ENCODE peak calls at places on chromosomes 16 and 17, in nine cellular contexts. U is sigmoid colon; Y is thoracic aorta; C is GM23248; B is effector memory CD4-positive, alpha-beta T cell; F is colonic mucosa; P is H1; V is stomach; I is heart right ventricle. J is an unnamed sample.
A peak's percentile ranks its signal among the peaks of the same experiment; 100 is the strongest.

GRCh38 chr16:70602831-70603230 is 43.5 kb upstream of the IL34 start:
- DNase-seq in I (no peak), V (no peak), C (no peak), B (no peak), U (no peak), Y (no peak), P (no peak), F (no peak), J (no peak)

GRCh38 chr16:10987361-10988163 is 43.2 kb downstream of the CLEC16A start:
- DNase-seq in C (no peak), U (no peak), I (no peak), F (no peak), P (no peak), B (no peak), V (no peak), Y (no peak), J (no peak)

GRCh38 chr17:2181206-2181983 is 122.2 kb downstream of the SMG6 start:
- DNase-seq in I (peak; percentile 75), V (no peak), U (peak; percentile 94), B (no peak), Y (peak; percentile 71), F (peak; percentile 53), C (peak; percentile 97), P (no peak), J (no peak)

GRCh38 chr17:16419074-16419928 is 3.9 kb downstream of the TRPV2 start:
- DNase-seq in V (no peak), U (peak; percentile 79), B (peak; percentile 44), Y (no peak), F (no peak), I (no peak), P (no peak), C (peak; percentile 95), J (no peak)

GRCh38 chr17:61303334-61304096 is 96.1 kb upstream of the TBX2 start:
- DNase-seq in V (no peak), I (no peak), Y (no peak), F (no peak), C (peak; percentile 42), U (no peak), B (no peak), P (no peak), J (no peak)

GRCh38 chr17:33776903-33777302 is 478.2 kb upstream of the CCL2 start:
- DNase-seq in U (no peak), I (no peak), P (no peak), F (no peak), B (no peak), V (no peak), Y (no peak), C (no peak), J (no peak)

GRCh38 chr17:35981908-35982330 is 622 bp upstream of the CCL16 start:
- DNase-seq in I (no peak), B (no peak), P (no peak), Y (no peak), C (no peak), F (no peak), U (no peak), V (no peak), J (no peak)

GRCh38 chr16:3745751-3746355 is 28.5 kb upstream of the TRAP1 start:
- DNase-seq in I (no peak), P (no peak), B (no peak), V (no peak), U (peak; percentile 56), Y (no peak), C (peak; percentile 14), F (no peak), J (no peak)

GRCh38 chr16:85902366-85903155 is 3.6 kb downstream of the IRF8 start:
- DNase-seq in F (no peak), B (peak; percentile 17), C (no peak), I (no peak), Y (no peak), P (no peak), U (no peak), V (peak; percentile 39), J (no peak)

GRCh38 chr17:42233148-42233547 is 38.9 kb upstream of the GHDC start:
- DNase-seq in I (no peak), B (no peak), V (no peak), C (peak; percentile 65), U (no peak), F (no peak), P (no peak), Y (no peak), J (no peak)

DNA sequence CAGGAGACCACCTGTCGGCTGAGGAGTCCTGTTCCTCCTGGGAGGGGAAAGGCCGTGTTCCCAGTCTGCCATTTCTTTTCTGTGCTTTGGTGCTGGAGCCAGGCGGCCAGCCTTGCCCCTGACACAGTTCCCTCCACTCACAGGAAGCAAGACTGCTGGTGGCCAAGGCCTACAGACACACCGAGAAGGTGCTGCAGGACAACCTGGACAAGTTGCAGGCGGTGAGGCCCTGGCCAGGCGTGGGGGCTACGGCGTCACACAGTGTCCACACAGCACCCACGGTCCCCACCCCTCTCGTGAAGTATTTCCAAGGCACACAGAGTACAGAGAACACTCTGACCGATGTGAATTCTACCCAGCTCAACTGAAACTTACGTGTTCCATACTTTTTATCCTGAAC is 6.1 kb upstream of the RPL13 start:
- DNase-seq in Y (no peak), C (no peak), P (no peak), I (no peak), U (no peak), B (no peak), F (no peak), V (no peak), J (no peak)
- H3K36me3 ChIP-seq in Y (peaks cover 42% of the 10 kb centered on the region), C (peaks cover 5% of the 10 kb centered on the region), P (peaks cover 35% of the 10 kb centered on the region), I (peaks cover 79% of the 10 kb centered on the region), U (peaks cover 23% of the 10 kb centered on the region), B (peaks cover 28% of the 10 kb centered on the region), F (peaks cover 8% of the 10 kb centered on the region), V (peaks cover 81% of the 10 kb centered on the region), J (peaks cover 24% of the 10 kb centered on the region)

GRCh38 chr17:55817273-55817709 is 66.4 kb downstream of the PCTP start:
- DNase-seq in Y (no peak), V (no peak), F (no peak), P (no peak), I (no peak), B (no peak), C (no peak), U (no peak), J (no peak)

GRCh38 chr17:55814377-55814776 is 63.5 kb downstream of the PCTP start:
- DNase-seq in V (no peak), P (no peak), B (no peak), C (no peak), U (no peak), F (no peak), Y (no peak), I (peak; percentile 47), J (no peak)

GRCh38 chr17:55818451-55819375 is 67.9 kb downstream of the PCTP start:
- DNase-seq in C (no peak), Y (no peak), B (no peak), P (no peak), U (no peak), I (no peak), F (no peak), V (no peak), J (no peak)

GRCh38 chr17:55818026-55818425 is 67.2 kb downstream of the PCTP start:
- DNase-seq in P (no peak), V (no peak), C (no peak), U (no peak), B (no peak), F (no peak), Y (no peak), I (no peak), J (no peak)

DNA sequence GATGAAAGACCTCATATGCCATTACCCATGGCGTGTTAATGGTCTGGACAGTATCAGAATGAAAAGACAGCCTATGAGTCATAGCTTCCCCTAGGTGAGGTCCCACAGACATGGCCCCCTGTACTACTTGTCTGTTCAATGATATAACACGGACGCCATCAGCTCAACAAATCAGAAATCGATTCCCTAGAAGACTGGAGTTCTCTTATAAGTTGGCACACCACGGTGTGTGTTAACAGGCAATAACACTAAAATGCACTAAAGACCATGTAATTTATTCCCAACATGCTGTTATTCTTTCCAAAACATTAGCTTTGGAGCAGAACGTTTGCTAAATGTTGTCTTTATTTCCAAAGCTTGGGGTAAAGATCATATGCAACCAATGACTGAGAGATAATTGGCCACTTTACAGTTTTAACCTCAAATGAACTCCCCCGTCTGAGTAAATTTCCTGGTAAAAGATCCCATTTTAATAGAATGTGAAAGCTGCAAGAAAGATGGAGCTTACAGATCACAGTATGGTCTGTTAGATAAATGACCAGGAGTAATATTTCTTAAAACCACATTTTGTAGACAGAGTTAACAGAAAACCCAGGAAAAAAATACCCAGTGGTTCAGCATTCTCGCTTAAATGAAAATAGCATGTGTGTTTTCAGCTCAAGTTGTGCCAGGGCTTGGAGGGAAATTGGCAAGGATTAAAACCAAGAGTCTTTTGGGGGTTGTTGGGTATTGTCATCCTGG is 65.9 kb downstream of the PCTP start:
- DNase-seq in F (no peak), B (no peak), Y (no peak), I (no peak), P (no peak), V (no peak), U (no peak), C (no peak), J (no peak)
- H3K27me3 ChIP-seq in F (no peaks in the 10 kb centered on the region), B (no peaks in the 10 kb centered on the region), Y (no peaks in the 10 kb centered on the region), I (no peaks in the 10 kb centered on the region), P (no peaks in the 10 kb centered on the region), V (no peaks in the 10 kb centered on the region), U (no peaks in the 10 kb centered on the region), C (no peaks in the 10 kb centered on the region), J (no peaks in the 10 kb centered on the region)

GRCh38 chr16:57110937-57111336 is 18.6 kb downstream of the CPNE2 start:
- DNase-seq in V (no peak), B (no peak), F (no peak), U (no peak), C (no peak), P (no peak), Y (no peak), I (no peak), J (no peak)

GRCh38 chr16:57107324-57107922 is 15.0 kb downstream of the CPNE2 start:
- DNase-seq in V (no peak), F (no peak), Y (no peak), I (no peak), B (no peak), U (no peak), C (no peak), P (no peak), J (no peak)

GRCh38 chr16:57111420-57111819 is 19.0 kb downstream of the CPNE2 start:
- DNase-seq in U (no peak), Y (no peak), C (no peak), P (no peak), B (no peak), I (no peak), F (no peak), V (no peak), J (no peak)

GRCh38 chr16:57108432-57108831 is 16.0 kb downstream of the CPNE2 start:
- DNase-seq in I (no peak), P (no peak), B (no peak), F (no peak), C (no peak), Y (no peak), U (no peak), V (no peak), J (no peak)

GRCh38 chr16:57109500-57110105 is 17.2 kb downstream of the CPNE2 start:
- DNase-seq in C (no peak), V (no peak), F (no peak), I (no peak), B (no peak), P (no peak), Y (no peak), U (no peak), J (no peak)
- H3K36me3 ChIP-seq in C (no peaks in the 10 kb centered on the region), V (peaks cover 8% of the 10 kb centered on the region), F (no peaks in the 10 kb centered on the region), I (peaks cover 15% of the 10 kb centered on the region), B (no peaks in the 10 kb centered on the region), P (no peaks in the 10 kb centered on the region), Y (no peaks in the 10 kb centered on the region), U (no peaks in the 10 kb centered on the region), J (no peaks in the 10 kb centered on the region)

GRCh38 chr16:66440271-66440802 is 13.2 kb downstream of the BEAN1 start:
- DNase-seq in C (no peak), V (no peak), B (no peak), F (no peak), P (no peak), Y (no peak), I (no peak), U (no peak), J (no peak)
- H3K27me3 ChIP-seq in C (no peaks in the 10 kb centered on the region), V (no peaks in the 10 kb centered on the region), B (no peaks in the 10 kb centered on the region), F (no peaks in the 10 kb centered on the region), P (no peaks in the 10 kb centered on the region), Y (no peaks in the 10 kb centered on the region), I (no peaks in the 10 kb centered on the region), U (peaks cover 9% of the 10 kb centered on the region), J (peaks cover 22% of the 10 kb centered on the region)